ENCODE peak calls at places on chromosomes 7 and 10, in ten cellular contexts. J is tibial nerve, O is neural progenitor cell, N is lower lobe of right lung, R is thyroid gland, B is pancreas, Y is adrenal gland, D is AG10803, E is cardiac fibroblast, P is bronchial epithelial cell. I is an unnamed sample.

GRCh38 chr7:10156972-10157371 is 816.7 kb upstream of the PHF14 start:
- DNase-seq in J (no peak), O (no peak), N (no peak), R (no peak), B (no peak), Y (no peak), D (no peak), E (peak; percentile 11), P (no peak), I (no peak)

GRCh38 chr7:138564365-138564764 is 104.3 kb downstream of the TRIM24 start:
- DNase-seq in J (no peak), O (no peak), N (no peak), R (peak; percentile 10), B (no peak), Y (no peak), D (no peak), E (no peak), P (peak; percentile 60), I (no peak)

GRCh38 chr7:33981686-33982424 is 76.5 kb downstream of the BMPER start:
- DNase-seq in J (no peak), O (no peak), N (no peak), R (no peak), B (no peak), Y (no peak), D (peak; percentile 95), E (peak; percentile 62), P (no peak), I (no peak)

GRCh38 chr10:11757452-11757819 is 15.3 kb downstream of the ECHDC3 start:
- DNase-seq in J (no peak), O (no peak), N (no peak), R (peak; percentile 75), B (no peak), Y (peak; percentile 86), D (peak; percentile 76), E (peak; percentile 90), P (peak; percentile 97), I (peak; percentile 51)

GRCh38 chr7:4951903-4952636 is 6.9 kb downstream of the MMD2 start:
- DNase-seq in J (no peak), O (peak; percentile 65), N (no peak), R (no peak), B (no peak), Y (no peak), D (peak; percentile 6), E (peak; percentile 22), P (no peak), I (no peak)

GRCh38 chr10:133076274-133077038 is 11.3 kb upstream of the ADGRA1 start:
- DNase-seq in J (no peak), O (no peak), N (no peak), R (no peak), B (peak; percentile 41), Y (no peak), D (no peak), E (no peak), P (no peak), I (no peak)

GRCh38 chr7:152588350-152588749 is 87.6 kb downstream of the XRCC2 start:
- DNase-seq in J (no peak), O (no peak), N (no peak), R (no peak), B (no peak), Y (no peak), D (peak; percentile 65), E (peak; percentile 81), P (peak; percentile 51), I (peak; percentile 15)

GRCh38 chr7:143375298-143376034 is 5.7 kb upstream of the ZYX start:
- DNase-seq in J (no peak), O (no peak), N (no peak), R (no peak), B (no peak), Y (no peak), D (no peak), E (peak; percentile 18), P (peak; percentile 50), I (no peak)

GRCh38 chr10:78211476-78212110 is 177.9 kb downstream of the RPS24 start:
- DNase-seq in J (no peak), O (peak; percentile 65), N (no peak), R (peak; percentile 75), B (no peak), Y (peak; percentile 37), D (peak; percentile 63), E (peak; percentile 62), P (peak; percentile 25), I (peak; percentile 51)

GRCh38 chr7:112205348-112206237 is 606 bp downstream of the DOCK4 start:
- DNase-seq in J (peak; percentile 42), O (peak; percentile 83), N (peak; percentile 80), R (peak; percentile 62), B (peak; percentile 82), Y (peak; percentile 61), D (peak; percentile 67), E (peak; percentile 74), P (peak; percentile 33), I (no peak)

GRCh38 chr7:112202819-112203218 is 3.4 kb downstream of the DOCK4 start:
- DNase-seq in J (no peak), O (no peak), N (peak; percentile 59), R (peak; percentile 42), B (no peak), Y (peak; percentile 63), D (no peak), E (peak; percentile 49), P (no peak), I (no peak)

GRCh38 chr7:112204776-112205347 is 1.3 kb downstream of the DOCK4 start:
- DNase-seq in J (no peak), O (peak; percentile 24), N (no peak), R (peak; percentile 3), B (no peak), Y (no peak), D (peak; percentile 1), E (peak; percentile 42), P (no peak), I (no peak)

GRCh38 chr7:112206238-112207105 is at the start of the genes DOCK4 and ZNF277:
- DNase-seq in J (peak; percentile 99), O (peak; percentile 100), N (peak; percentile 98), R (peak; percentile 99), B (peak; percentile 98), Y (peak; percentile 100), D (peak; percentile 98), E (peak; percentile 99), P (peak; percentile 95), I (peak; percentile 98)

DNA sequence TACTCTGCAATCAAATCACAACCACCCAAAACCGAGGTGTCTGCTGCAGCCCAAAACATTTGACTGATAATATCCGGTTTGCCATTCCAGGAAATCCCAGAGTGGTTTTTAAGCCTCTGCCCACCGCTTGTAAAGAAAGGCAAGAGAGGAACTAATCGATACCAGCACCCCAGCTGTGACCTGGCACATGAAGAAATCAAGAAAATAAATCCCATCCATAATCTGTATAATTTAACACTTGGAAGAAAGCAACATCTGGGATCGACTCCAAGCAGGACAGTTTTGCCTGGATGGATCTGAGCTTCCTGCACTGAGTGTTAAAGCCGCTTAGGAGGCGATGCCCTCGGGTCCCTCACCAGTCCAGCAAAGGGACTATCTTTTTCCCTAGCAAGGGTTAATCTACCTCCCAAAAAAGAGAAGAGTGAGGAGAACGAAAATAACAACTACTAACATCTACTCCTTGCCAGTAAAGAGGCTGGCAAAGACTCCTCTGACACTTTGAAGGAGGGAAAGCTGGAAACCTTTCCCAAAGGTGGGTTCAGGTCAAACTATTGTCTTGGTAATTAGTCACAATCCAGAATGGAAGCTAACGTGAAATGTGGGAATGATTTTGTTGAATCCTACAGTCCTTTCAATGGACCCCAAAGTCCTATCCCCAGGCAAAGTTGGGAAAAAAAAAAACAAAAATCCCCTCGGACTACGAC is 2.0 kb downstream of the DOCK4 start:
- DNase-seq in J (no peak), O (peak; percentile 43), N (no peak), R (no peak), B (no peak), Y (no peak), D (peak; percentile 13), E (peak; percentile 40), P (no peak), I (no peak)
- H3K4me3 ChIP-seq in J (peak overlapping the region; percentile 85), O (peak overlapping the region; percentile 79), N (peak overlapping the region; percentile 99), R (no peak overlapping the region), B (peak overlapping the region; percentile 80), Y (peak overlapping the region; percentile 7), D (peak overlapping the region; percentile 73), E (peak overlapping the region; percentile 89), P (peak overlapping the region; percentile 80), I (peak overlapping the region; percentile 92)

GRCh38 chr7:2312272-2312929 is 1.8 kb downstream of the SNX8 start:
- DNase-seq in J (no peak), O (no peak), N (no peak), R (no peak), B (no peak), Y (no peak), D (no peak), E (no peak), P (no peak), I (no peak)

GRCh38 chr7:2306688-2307087 is 7.6 kb downstream of the SNX8 start:
- DNase-seq in J (no peak), O (no peak), N (no peak), R (no peak), B (no peak), Y (no peak), D (no peak), E (peak; percentile 9), P (peak; percentile 79), I (no peak)

GRCh38 chr7:2309889-2310331 is 4.3 kb downstream of the SNX8 start:
- DNase-seq in J (no peak), O (peak; percentile 87), N (no peak), R (no peak), B (no peak), Y (no peak), D (peak; percentile 80), E (peak; percentile 87), P (peak; percentile 17), I (peak; percentile 79)

GRCh38 chr7:2313450-2314208 is 612 bp downstream of the SNX8 start:
- DNase-seq in J (no peak), O (no peak), N (no peak), R (peak; percentile 18), B (no peak), Y (peak; percentile 45), D (peak; percentile 22), E (peak; percentile 32), P (no peak), I (no peak)

DNA sequence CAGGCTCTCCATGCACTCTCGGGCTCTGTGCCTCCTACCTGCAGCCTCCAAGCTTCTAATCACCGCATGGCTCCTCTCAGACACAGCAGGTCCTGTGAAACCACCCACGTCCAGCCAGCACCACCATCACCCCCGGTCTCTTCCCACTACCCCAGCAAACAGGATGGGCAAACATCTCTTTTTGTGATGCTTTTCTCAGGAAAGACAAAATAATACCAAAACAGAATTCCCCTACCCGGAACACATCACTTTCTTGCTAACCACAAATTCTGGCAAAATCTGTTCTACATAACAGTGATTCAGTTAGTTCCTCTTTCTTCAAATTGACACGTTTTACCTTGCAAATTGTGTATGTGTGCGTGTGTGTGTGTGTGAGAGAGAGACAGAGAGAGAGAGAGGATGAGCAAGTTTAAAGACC is 6.5 kb downstream of the SNX8 start:
- DNase-seq in J (no peak), O (no peak), N (no peak), R (no peak), B (no peak), Y (no peak), D (no peak), E (peak; percentile 7), P (no peak), I (no peak)
- H3K4me3 ChIP-seq in J (no peak overlapping the region), O (no peak overlapping the region), N (no peak overlapping the region), R (no peak overlapping the region), B (no peak overlapping the region), Y (no peak overlapping the region), D (no peak overlapping the region), E (no peak overlapping the region), P (no peak overlapping the region), I (no peak overlapping the region)

GRCh38 chr7:115869811-115870210 is 160.8 kb downstream of the TFEC start:
- DNase-seq in J (no peak), O (no peak), N (no peak), R (no peak), B (no peak), Y (no peak), D (no peak), E (no peak), P (no peak), I (no peak)
- H3K4me3 ChIP-seq in J (no peak overlapping the region), O (no peak overlapping the region), N (no peak overlapping the region), R (no peak overlapping the region), B (no peak overlapping the region), Y (no peak overlapping the region), D (no peak overlapping the region), E (no peak overlapping the region), P (no peak overlapping the region), I (no peak overlapping the region)

GRCh38 chr7:13989138-13989943 is at the start of gene ETV1:
- DNase-seq in J (peak; percentile 51), O (peak; percentile 96), N (peak; percentile 65), R (peak; percentile 72), B (peak; percentile 43), Y (peak; percentile 74), D (peak; percentile 43), E (peak; percentile 80), P (peak; percentile 45), I (no peak)
- H3K4me3 ChIP-seq in J (peak within 1 kb of the TSS; percentile 52), O (peak within 1 kb of the TSS; percentile 81), N (peak within 1 kb of the TSS; percentile 65), R (peak within 1 kb of the TSS; percentile 56), B (peak within 1 kb of the TSS; percentile 51), Y (peak within 1 kb of the TSS; percentile 40), D (peak within 1 kb of the TSS; percentile 82), E (peak within 1 kb of the TSS; percentile 84), P (peak within 1 kb of the TSS; percentile 58), I (peak within 1 kb of the TSS; percentile 73)

I was measured in astrocyte of the cerebellum.